ENCODE peak calls at places on chromosomes 6 and 20, in eight cellular contexts. F is endothelial cell, E is PC-9, M is HL-60, O is GM13976, S is tibial artery, U is fibroblast of pulmonary artery, A is AG10803. H is an unnamed sample.
A peak's percentile ranks its signal among the peaks of the same experiment; 100 is the strongest.

GRCh38 chr6:127484207-127484858 is 25.1 kb upstream of the KIAA0408 start:
- DNase-seq in S (no peak), E (no peak), M (no peak), F (no peak), A (peak; percentile 53), O (peak; percentile 64), U (peak; percentile 51), H (no peak)

GRCh38 chr20:8654486-8654885 is 414.4 kb upstream of the PLCB4 start:
- DNase-seq in A (no peak), F (no peak), S (no peak), U (no peak), E (no peak), O (no peak), M (no peak), H (no peak)

GRCh38 chr6:27205375-27206278 is 41.9 kb upstream of the PRSS16 start:
- DNase-seq in A (no peak), F (no peak), E (no peak), U (peak; percentile 8), M (no peak), S (no peak), O (peak; percentile 56), H (no peak)

GRCh38 chr6:148965287-148965686 is 218.5 kb downstream of the UST start:
- DNase-seq in O (no peak), A (no peak), E (no peak), U (no peak), F (no peak), S (no peak), M (no peak), H (no peak)

GRCh38 chr6:12208190-12208589 is 82.0 kb upstream of the EDN1 start:
- DNase-seq in E (no peak), F (no peak), U (peak; percentile 61), A (peak; percentile 15), S (peak; percentile 20), O (no peak), M (peak; percentile 92), H (no peak)

GRCh38 chr20:17822039-17822438 is 122.3 kb downstream of the BANF2 start:
- DNase-seq in E (peak; percentile 12), U (peak; percentile 89), O (no peak), S (no peak), F (no peak), M (no peak), A (peak; percentile 81), H (no peak)

GRCh38 chr20:49690899-49691620 is 22.6 kb downstream of the B4GALT5 start:
- DNase-seq in U (peak; percentile 72), M (no peak), S (no peak), F (no peak), O (no peak), E (no peak), A (no peak), H (no peak)

GRCh38 chr20:944774-945410 is 28.8 kb upstream of the ANGPT4 start:
- DNase-seq in M (no peak), U (no peak), O (no peak), E (no peak), A (no peak), F (no peak), S (no peak), H (no peak)

GRCh38 chr6:108247965-108248536 is 12.8 kb downstream of the SNX3 start:
- DNase-seq in S (no peak), M (no peak), A (no peak), E (no peak), O (no peak), U (no peak), F (no peak), H (no peak)

GRCh38 chr6:19934996-19935591 is 97.9 kb downstream of the ID4 start:
- DNase-seq in O (no peak), M (no peak), F (no peak), E (no peak), U (no peak), S (peak; percentile 40), A (no peak), H (no peak)

GRCh38 chr6:54681987-54682386 is 164.6 kb upstream of the FAM83B start:
- DNase-seq in E (peak; percentile 18), O (no peak), A (peak; percentile 39), F (no peak), M (no peak), U (peak; percentile 88), S (no peak), H (no peak)

GRCh38 chr20:62381202-62381797 is 5.6 kb upstream of the RPS21 start:
- DNase-seq in F (no peak), A (no peak), S (no peak), M (no peak), E (peak; percentile 72), O (no peak), U (peak; percentile 74), H (no peak)

GRCh38 chr6:118419448-118420394 is 128.4 kb upstream of the PLN start:
- DNase-seq in F (no peak), M (no peak), A (no peak), O (peak; percentile 0), S (no peak), E (no peak), U (no peak), H (no peak)

GRCh38 chr6:108562503-108562993 is 1.8 kb downstream of the FOXO3 start:
- DNase-seq in U (peak; percentile 83), S (peak; percentile 90), O (no peak), A (peak; percentile 67), F (peak; percentile 63), M (peak; percentile 90), E (peak; percentile 74), H (no peak)

GRCh38 chr20:50838322-50838625 is 43.4 kb downstream of the BCAS4 start:
- DNase-seq in F (no peak), O (no peak), E (no peak), S (no peak), A (no peak), U (no peak), M (no peak), H (no peak)

GRCh38 chr6:52632011-52632410 is 38.9 kb upstream of the TMEM14A start:
- DNase-seq in E (no peak), M (no peak), O (no peak), S (no peak), U (no peak), F (no peak), A (no peak), H (no peak)

GRCh38 chr6:72151742-72152141 is 265.4 kb downstream of the RIMS1 start:
- DNase-seq in O (no peak), A (no peak), M (peak; percentile 76), S (no peak), F (no peak), E (no peak), U (no peak), H (no peak)

DNA sequence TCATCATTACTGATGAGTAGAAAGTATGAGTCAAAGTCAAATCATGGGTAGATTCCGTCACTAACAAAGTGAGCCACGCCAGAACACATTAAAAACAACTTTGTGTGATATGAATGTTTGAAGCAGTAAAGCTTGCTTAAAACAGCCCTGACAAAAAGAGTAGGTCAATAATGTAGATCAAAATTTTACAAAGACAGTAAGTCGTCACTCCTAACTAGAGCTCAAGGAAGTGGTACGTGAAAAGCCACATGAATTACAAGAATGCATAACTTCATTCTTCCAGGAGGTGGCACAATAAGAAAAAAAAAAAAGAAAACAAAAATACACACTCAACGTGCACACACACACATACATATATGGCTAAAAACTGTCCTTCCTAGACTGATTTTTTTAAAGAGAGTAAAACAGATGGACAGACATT is 69.9 kb downstream of the HACE1 start:
- DNase-seq in S (no peak), U (peak; percentile 78), F (no peak), O (peak; percentile 26), E (no peak), A (peak; percentile 84), M (no peak), H (no peak)
- TF ChIP-seq CTCF in S (peak; percentile 14), U (peak; percentile 45), F (peak; percentile 22), O (peak; percentile 42), E (peak; percentile 57), A (peak; percentile 26), M (peak; percentile 16), H (no peak)

DNA sequence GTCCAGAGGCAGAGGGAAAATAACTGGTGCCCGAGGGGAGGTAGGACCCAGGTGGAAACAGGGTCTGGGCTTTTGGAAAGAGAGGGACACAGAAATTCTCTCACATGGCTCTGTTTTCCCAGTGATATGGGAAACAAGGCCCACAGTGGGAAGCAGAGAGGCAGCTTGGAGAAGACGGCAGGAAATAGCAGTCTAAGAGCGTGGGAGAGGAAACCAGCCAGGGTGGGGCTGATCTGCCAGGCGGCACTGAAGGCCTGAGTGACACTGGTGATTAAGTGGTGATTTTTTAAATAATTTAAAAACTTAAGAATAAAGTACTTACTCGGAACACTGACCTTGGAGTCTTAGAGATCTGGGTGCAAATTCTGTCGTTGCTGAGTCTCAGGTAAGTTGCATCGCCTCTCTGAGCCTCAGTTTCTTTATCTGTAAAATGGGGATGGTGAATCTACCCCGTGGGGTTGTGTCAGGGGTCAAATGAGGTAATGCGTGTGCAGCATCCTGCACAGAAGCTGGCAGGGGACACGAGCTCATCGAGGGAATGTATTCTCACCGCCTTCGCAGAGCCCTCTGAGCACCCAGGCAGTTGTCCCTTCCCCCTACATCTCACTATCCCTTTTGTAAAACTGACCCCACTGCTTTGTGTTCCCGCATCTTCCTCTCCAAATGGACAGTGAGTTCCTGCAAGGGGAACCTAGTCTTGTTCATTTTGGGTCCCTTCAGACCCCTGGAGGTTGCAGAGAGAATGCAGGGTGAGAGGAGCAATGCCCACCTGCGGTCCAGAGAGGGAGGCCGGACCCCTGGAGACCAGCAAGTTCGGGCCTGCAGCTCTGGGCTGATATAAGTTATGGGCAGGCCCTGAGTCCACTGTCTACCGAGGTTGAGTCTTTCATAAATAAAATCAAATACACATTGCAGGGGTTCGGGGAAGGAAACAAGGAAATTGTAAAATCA is 228.6 kb upstream of the PMEPA1 start:
- DNase-seq in O (no peak), A (peak; percentile 23), F (no peak), U (peak; percentile 4), S (no peak), E (no peak), M (no peak), H (no peak)
- TF ChIP-seq CTCF in O (no peak), A (no peak), F (peak; percentile 44), U (no peak), S (no peak), E (no peak), M (no peak), H (no peak)

GRCh38 chr6:26156850-26157149 is 69.6 kb downstream of the HFE start:
- DNase-seq in F (no peak), O (no peak), A (no peak), U (no peak), S (no peak), E (no peak), M (no peak), H (no peak)

GRCh38 chr6:26158581-26159416 is 71.6 kb downstream of the HFE start:
- DNase-seq in U (peak; percentile 59), E (no peak), S (peak; percentile 73), A (peak; percentile 49), M (peak; percentile 86), F (peak; percentile 36), O (no peak), H (no peak)

GRCh38 chr6:26157150-26157837 is 70.1 kb downstream of the HFE start:
- DNase-seq in M (peak; percentile 77), F (peak; percentile 69), O (peak; percentile 38), U (no peak), A (no peak), E (peak; percentile 58), S (peak; percentile 63), H (peak; percentile 53)

GRCh38 chr6:26159417-26160273 is 72.4 kb downstream of the HFE start:
- DNase-seq in M (peak; percentile 5), A (no peak), S (no peak), O (no peak), U (peak; percentile 47), F (no peak), E (no peak), H (no peak)

GRCh38 chr6:26157838-26158580 is 70.8 kb downstream of the HFE start:
- DNase-seq in S (peak; percentile 77), E (peak; percentile 90), U (peak; percentile 99), F (peak; percentile 61), A (peak; percentile 99), M (peak; percentile 92), O (peak; percentile 89), H (peak; percentile 70)
- TF ChIP-seq CTCF in S (no peak), E (no peak), U (no peak), F (no peak), A (no peak), M (no peak), O (no peak), H (no peak)

GRCh38 chr6:151729829-151730495 is 77.5 kb upstream of the ESR1 start:
- DNase-seq in A (no peak), U (no peak), O (no peak), E (no peak), S (no peak), M (no peak), F (no peak), H (no peak)
- TF ChIP-seq CTCF in A (no peak), U (no peak), O (no peak), E (no peak), S (no peak), M (no peak), F (no peak), H (no peak)